ENCODE peak calls at places on chromosomes 7 and 10, in nine cellular contexts. G is GM23338, P is heart left ventricle, H is brain microvascular endothelial cell, M is cardiac muscle cell, T is hepatocyte, V is transverse colon, R is uterus, Q is gastrocnemius medialis. J is an unnamed sample. For H3K27me3, the result is how much of the 10 kb centered on the place peaks cover.

GRCh38 chr7:151301471-151302462 is 39.8 kb upstream of the NUB1 start:
- DNase-seq in M (no peak), V (no peak), T (no peak), G (no peak), H (no peak), Q (no peak), R (no peak), P (no peak), J (no peak)

GRCh38 chr10:77038412-77038806 is 599.2 kb downstream of the KCNMA1 start:
- DNase-seq in R (no peak), V (no peak), T (no peak), H (no peak), G (no peak), P (no peak), M (no peak), Q (no peak), J (no peak)

GRCh38 chr10:110535958-110536891 is 31.3 kb upstream of the SMC3 start:
- DNase-seq in G (peak), Q (no peak), T (no peak), M (no peak), H (peak), P (peak), R (no peak), V (peak), J (peak)

GRCh38 chr10:18542832-18543231 is 108.6 kb downstream of the NSUN6 start:
- DNase-seq in P (no peak), T (no peak), Q (no peak), M (no peak), G (no peak), V (no peak), R (no peak), H (peak), J (no peak)

GRCh38 chr10:94992811-94993210 is 54.4 kb downstream of the CYP2C9 start:
- DNase-seq in H (no peak), Q (no peak), R (no peak), T (peak), P (no peak), M (no peak), V (no peak), G (peak), J (no peak)

GRCh38 chr7:16416289-16417282 is 4.8 kb downstream of the CRPPA start:
- DNase-seq in G (no peak), H (peak), M (no peak), Q (no peak), P (no peak), T (no peak), V (no peak), R (no peak), J (no peak)

GRCh38 chr10:44759122-44759521 is 152.0 kb upstream of the TMEM72 start:
- DNase-seq in M (no peak), V (no peak), Q (no peak), R (no peak), T (no peak), G (no peak), P (no peak), H (no peak), J (no peak)

GRCh38 chr7:98755138-98755898 is 114.5 kb downstream of the TMEM130 start:
- DNase-seq in G (peak), M (no peak), P (peak), Q (no peak), R (no peak), T (no peak), V (no peak), H (no peak), J (no peak)

GRCh38 chr10:78407009-78407711 is 373.5 kb downstream of the RPS24 start:
- DNase-seq in V (peak), G (peak), M (peak), H (peak), R (peak), P (peak), T (peak), Q (peak), J (peak)

GRCh38 chr10:5283305-5284158 is 81.2 kb upstream of the UCN3 start:
- DNase-seq in R (peak), M (peak), G (peak), H (peak), Q (peak), T (peak), V (peak), P (peak), J (peak)

GRCh38 chr7:125675628-125676027 is 746.0 kb upstream of the POT1 start:
- DNase-seq in P (no peak), Q (no peak), V (no peak), T (no peak), G (no peak), R (no peak), H (no peak), M (no peak), J (no peak)

GRCh38 chr10:57049096-57049495 is 688.0 kb upstream of the ZWINT start:
- DNase-seq in V (no peak), T (peak), P (no peak), H (no peak), Q (no peak), M (no peak), R (no peak), G (no peak), J (no peak)

GRCh38 chr7:36391436-36392198 is 2.0 kb downstream of the ANLN start:
- DNase-seq in V (no peak), M (no peak), R (no peak), Q (no peak), G (no peak), T (no peak), H (no peak), P (no peak), J (no peak)

GRCh38 chr10:47403401-47404318 is 19.6 kb upstream of the ZNF488 start:
- DNase-seq in V (no peak), T (no peak), P (no peak), G (no peak), Q (no peak), M (peak), R (no peak), H (no peak), J (no peak)

GRCh38 chr10:87861566-87861952 is 1.8 kb downstream of the KLLN start:
- DNase-seq in T (peak), Q (peak), G (peak), V (peak), P (peak), R (peak), H (peak), M (peak), J (peak)

GRCh38 chr10:119412831-119413737 is 129.4 kb downstream of the RGS10 start:
- DNase-seq in P (no peak), G (peak), T (peak), M (peak), V (no peak), Q (no peak), H (no peak), R (no peak), J (no peak)

GRCh38 chr10:44380829-44381600 is 3.9 kb downstream of the CXCL12 start:
- DNase-seq in Q (peak), H (no peak), P (no peak), R (peak), T (no peak), G (peak), V (no peak), M (no peak), J (no peak)

GRCh38 chr10:28410420-28411135 is 107.7 kb upstream of the MPP7 start:
- DNase-seq in V (no peak), Q (no peak), M (no peak), H (no peak), G (peak), T (no peak), P (no peak), R (no peak), J (no peak)

GRCh38 chr7:112452102-112452888 is 2.0 kb downstream of the IFRD1 start:
- DNase-seq in V (peak), Q (peak), G (peak), T (peak), P (peak), R (peak), H (peak), M (peak), J (no peak)

GRCh38 chr10:132185601-132186487 is 904 bp upstream of the DPYSL4 start:
- DNase-seq in V (peak), R (no peak), H (no peak), M (peak), Q (no peak), P (no peak), T (peak), G (peak), J (peak)

GRCh38 chr7:76509931-76510877 is at the start of gene UPK3B:
- DNase-seq in H (no peak), G (peak), P (no peak), V (no peak), T (peak), M (peak), Q (no peak), R (no peak), J (no peak)

GRCh38 chr10:57221674-57222073 is 860.6 kb upstream of the ZWINT start:
- DNase-seq in H (no peak), G (peak), Q (no peak), V (no peak), R (no peak), P (no peak), M (no peak), T (no peak), J (no peak)

GRCh38 chr10:66803174-66803573 is 122.7 kb upstream of the LRRTM3 start:
- DNase-seq in G (peak), R (no peak), M (no peak), P (no peak), V (no peak), Q (no peak), H (no peak), T (no peak), J (no peak)

GRCh38 chr10:46263831-46264268 is 22.9 kb upstream of the ANTXRL start:
- DNase-seq in P (no peak), R (no peak), Q (no peak), V (no peak), M (no peak), T (no peak), H (no peak), G (no peak), J (no peak)

GRCh38 chr10:46266506-46266985 is 20.3 kb upstream of the ANTXRL start:
- DNase-seq in R (no peak), V (no peak), Q (no peak), H (no peak), T (no peak), M (no peak), P (no peak), G (no peak), J (no peak)

GRCh38 chr10:46267132-46267985 is 19.4 kb upstream of the ANTXRL start:
- DNase-seq in R (no peak), T (no peak), M (no peak), G (no peak), H (no peak), P (no peak), V (no peak), Q (no peak), J (no peak)

GRCh38 chr10:46264737-46265368 is 21.9 kb upstream of the ANTXRL start:
- DNase-seq in H (no peak), R (no peak), V (no peak), G (no peak), Q (no peak), M (no peak), T (no peak), P (no peak), J (no peak)

GRCh38 chr10:46265981-46266505 is 20.8 kb upstream of the ANTXRL start:
- DNase-seq in R (no peak), H (no peak), V (no peak), T (no peak), M (no peak), Q (no peak), G (no peak), P (no peak), J (no peak)
- H3K27ac ChIP-seq in R (no peak), H (no peak), V (no peak), T (no peak), M (no peak), Q (no peak), G (no peak), P (no peak), J (peak)

GRCh38 chr10:60594476-60595051 is 183.7 kb upstream of the CDK1 start:
- DNase-seq in P (no peak), T (no peak), G (peak), V (no peak), M (no peak), R (no peak), H (peak), Q (no peak), J (no peak)
- TF ChIP-seq CTCF in P (no peak), T (no peak), G (peak), V (no peak), M (no peak), R (no peak), H (peak), Q (no peak), J (no peak)

GRCh38 chr7:363626-364025 is 73.7 kb downstream of the FOXL3 start:
- DNase-seq in V (no peak), T (no peak), Q (no peak), P (no peak), H (no peak), G (no peak), R (no peak), M (no peak), J (peak)
- H3K27me3 ChIP-seq in V (under half), T (under half), Q (under half), P (under half), H (under half), G (under half), R (under half), M (under half), J (under half)

DNA sequence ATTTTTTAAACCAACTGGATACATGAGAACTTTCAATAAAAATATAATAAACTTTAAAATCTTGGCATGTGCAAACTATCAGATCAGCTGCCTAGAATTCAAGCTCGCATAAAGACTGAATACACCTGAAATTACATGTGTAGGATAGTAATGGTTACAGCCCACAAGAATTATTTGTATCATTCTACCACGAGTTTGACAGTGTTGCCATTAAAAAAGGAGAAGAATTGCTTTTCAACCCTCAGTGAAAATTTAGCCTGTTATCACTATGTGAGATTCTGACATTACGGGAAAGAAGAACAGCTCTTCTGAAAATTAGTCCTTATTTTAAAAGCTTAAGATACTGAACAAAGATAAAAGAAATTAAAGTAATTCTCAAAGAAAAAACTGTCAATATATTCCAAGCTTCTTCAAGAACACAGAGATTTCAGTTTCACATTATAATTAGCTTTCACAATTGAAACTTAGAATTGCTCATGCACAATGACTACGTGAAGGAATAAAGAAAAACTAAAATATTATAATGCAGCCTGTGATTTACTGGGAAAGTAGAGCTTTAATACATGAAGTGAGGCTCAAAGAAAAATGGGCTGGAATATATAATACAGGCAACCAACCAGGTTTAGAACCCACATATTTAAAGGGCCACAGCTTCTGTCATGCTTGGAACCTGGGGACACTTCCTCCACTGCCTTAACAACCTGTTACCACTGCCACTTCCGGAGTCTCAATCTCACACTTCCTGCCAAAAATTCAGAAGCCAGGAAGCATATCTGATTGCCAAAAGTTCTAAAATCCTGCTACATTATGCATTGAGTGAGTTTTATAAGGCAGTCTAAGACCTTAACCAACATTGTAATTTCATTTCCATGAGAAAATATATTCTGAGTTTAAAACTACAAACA is 23.2 kb downstream of the TPK1 start:
- DNase-seq in V (no peak), M (no peak), R (no peak), P (no peak), T (no peak), Q (no peak), G (no peak), H (no peak), J (peak)
- H3K27ac ChIP-seq in V (peak), M (no peak), R (no peak), P (no peak), T (no peak), Q (no peak), G (no peak), H (no peak), J (peak)

GRCh38 chr7:50308301-50309129 is 4.0 kb downstream of the IKZF1 start:
- DNase-seq in M (no peak), P (no peak), V (no peak), H (no peak), G (no peak), T (no peak), R (no peak), Q (no peak), J (no peak)
- TF ChIP-seq CTCF in M (no peak), P (no peak), V (no peak), H (no peak), G (no peak), T (no peak), R (no peak), Q (no peak), J (no peak)

DNA sequence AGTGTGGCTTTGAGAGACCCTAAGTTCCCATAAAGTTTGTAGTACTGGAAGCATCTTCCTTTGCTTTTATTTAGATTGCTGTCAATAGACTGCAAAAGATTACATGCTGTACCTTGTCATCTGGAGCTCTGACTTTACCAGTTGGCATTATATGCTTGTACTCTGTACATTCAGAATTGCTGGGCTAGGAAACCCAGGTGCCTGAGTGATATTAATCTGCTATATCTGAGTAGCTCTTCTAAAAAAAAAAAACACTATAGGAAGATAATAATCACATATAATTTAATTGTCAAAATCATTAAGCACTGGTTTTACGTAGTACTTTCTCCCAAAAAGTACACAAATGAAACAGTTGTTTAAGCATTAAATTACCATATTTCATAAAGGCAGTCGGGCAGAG is 12.3 kb downstream of the GATA3 start:
- DNase-seq in H (no peak), V (no peak), T (no peak), M (no peak), Q (no peak), P (no peak), G (no peak), R (no peak), J (no peak)
- H3K27me3 ChIP-seq in H (under half), V (half or more), T (under half), M (under half), Q (under half), P (under half), G (half or more), R (under half), J (under half)

DNA sequence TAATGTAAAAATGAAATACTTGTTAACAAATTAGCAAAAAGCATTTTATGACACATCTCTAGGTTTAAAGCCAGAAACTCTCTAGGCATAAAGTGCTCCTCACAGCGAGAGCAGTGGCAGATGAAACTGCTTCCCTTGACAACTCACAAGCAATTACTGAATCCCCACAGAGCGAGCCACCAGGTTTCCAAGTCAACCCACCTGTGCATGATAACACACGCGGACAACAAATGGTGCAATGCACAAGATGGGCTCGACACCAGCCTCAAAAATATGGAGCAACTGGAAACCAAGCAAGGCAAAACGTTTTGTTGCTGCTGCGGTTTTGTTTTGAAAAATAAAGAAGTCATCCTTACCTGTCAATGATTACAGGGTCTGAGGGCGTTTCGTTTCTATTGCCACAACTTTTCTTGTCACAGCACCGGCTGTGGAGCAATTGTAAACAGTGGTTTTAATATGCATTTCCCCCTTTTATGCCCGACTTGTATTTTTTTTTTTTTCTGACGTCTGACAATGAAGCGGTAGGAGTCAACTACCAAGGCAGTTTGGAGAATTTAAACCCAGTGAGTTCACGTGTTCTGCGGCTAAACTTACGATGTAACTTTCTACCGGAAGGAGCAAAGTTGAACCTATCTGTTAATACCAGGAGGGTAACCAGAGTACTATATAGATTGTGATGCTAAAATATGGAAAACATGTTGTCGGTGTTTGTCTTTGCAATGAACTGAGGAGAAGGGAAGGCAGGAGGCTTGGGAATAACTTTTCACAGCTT is 7.0 kb downstream of the EBF3 start:
- DNase-seq in M (no peak), G (peak), T (no peak), Q (no peak), P (no peak), H (no peak), V (no peak), R (no peak), J (no peak)
- H3K27ac ChIP-seq in M (no peak), G (no peak), T (no peak), Q (peak), P (peak), H (no peak), V (no peak), R (no peak), J (no peak)

DNA sequence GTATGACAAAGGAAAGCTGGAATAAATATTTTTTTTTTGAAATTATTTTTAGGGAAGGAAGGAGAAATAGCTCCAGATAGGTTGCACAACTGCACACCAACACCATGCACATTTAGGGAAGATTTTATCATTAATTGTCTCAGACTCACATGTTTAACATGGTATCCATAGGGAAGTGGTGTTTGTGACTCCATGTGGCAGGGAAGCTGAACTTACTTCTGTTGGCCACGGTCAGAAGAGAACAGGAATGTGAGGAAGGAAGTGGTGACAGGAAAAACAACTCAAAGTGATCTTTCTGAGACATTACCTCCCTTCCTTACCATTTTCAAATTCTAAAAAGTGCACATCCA is 78.6 kb upstream of the NRP1 start:
- DNase-seq in R (no peak), H (peak), M (no peak), V (no peak), G (no peak), T (no peak), Q (no peak), P (no peak), J (no peak)
- TF ChIP-seq CTCF in R (no peak), H (no peak), M (no peak), V (no peak), G (no peak), T (no peak), Q (no peak), P (no peak), J (no peak)

GRCh38 chr7:102291056-102291915 is 4.6 kb downstream of the SH2B2 start:
- DNase-seq in Q (no peak), V (no peak), T (no peak), P (no peak), R (no peak), H (no peak), G (no peak), M (no peak), J (peak)

GRCh38 chr7:102288285-102288930 is 1.7 kb downstream of the SH2B2 start:
- DNase-seq in R (no peak), M (no peak), G (no peak), V (no peak), H (no peak), P (no peak), T (no peak), Q (no peak), J (no peak)

GRCh38 chr7:102287465-102288146 is 938 bp downstream of the SH2B2 start:
- DNase-seq in Q (peak), M (peak), G (peak), P (no peak), R (peak), V (peak), T (no peak), H (no peak), J (no peak)

GRCh38 chr7:102287082-102287464 is 405 bp downstream of the SH2B2 start:
- DNase-seq in M (peak), R (no peak), T (no peak), P (no peak), G (no peak), Q (no peak), V (no peak), H (no peak), J (no peak)

GRCh38 chr7:102289051-102289450 is 2.4 kb downstream of the SH2B2 start:
- DNase-seq in M (no peak), P (no peak), R (no peak), V (no peak), H (no peak), Q (no peak), G (no peak), T (no peak), J (no peak)
- H3K27me3 ChIP-seq in M (under half), P (under half), R (under half), V (under half), H (under half), Q (under half), G (under half), T (under half), J (under half)